ENCODE peak calls at places on chromosomes 3 and 15, in five cellular contexts. One of them, this sample, is unnamed.

GRCh38 chr15:40461958-40462357 is 8.8 kb upstream of the CHST14 start:
- DNase-seq in HL-60: no peak
- DNase-seq in aorta: peak
- DNase-seq in transverse colon: no peak
- DNase-seq in kidney epithelial cell: no peak
- DNase-seq in this sample: no peak

GRCh38 chr3:146050700-146051099 is 110.3 kb downstream of the PLOD2 start:
- DNase-seq in aorta: no peak
- DNase-seq in HL-60: no peak
- DNase-seq in kidney epithelial cell: no peak
- DNase-seq in transverse colon: no peak
- DNase-seq in this sample: no peak

GRCh38 chr3:76442374-76442915 is 597.5 kb upstream of the ROBO2 start:
- DNase-seq in transverse colon: no peak
- DNase-seq in aorta: no peak
- DNase-seq in kidney epithelial cell: no peak
- DNase-seq in HL-60: no peak
- DNase-seq in this sample: no peak

GRCh38 chr3:87367752-87368151 is 91.4 kb upstream of the POU1F1 start:
- DNase-seq in transverse colon: no peak
- DNase-seq in HL-60: no peak
- DNase-seq in kidney epithelial cell: no peak
- DNase-seq in aorta: no peak
- DNase-seq in this sample: no peak

GRCh38 chr3:53544357-53544756 is 49.9 kb downstream of the CACNA1D start:
- DNase-seq in aorta: no peak
- DNase-seq in HL-60: no peak
- DNase-seq in transverse colon: no peak
- DNase-seq in kidney epithelial cell: no peak
- DNase-seq in this sample: no peak

GRCh38 chr3:178445139-178445538 is 91.1 kb upstream of the KCNMB2 start:
- DNase-seq in kidney epithelial cell: no peak
- DNase-seq in HL-60: no peak
- DNase-seq in aorta: no peak
- DNase-seq in transverse colon: no peak
- DNase-seq in this sample: no peak

GRCh38 chr3:13072239-13073041 is 789 bp downstream of the IQSEC1 start:
- DNase-seq in HL-60: no peak
- DNase-seq in aorta: peak
- DNase-seq in transverse colon: peak
- DNase-seq in kidney epithelial cell: no peak
- DNase-seq in this sample: no peak

GRCh38 chr3:45223889-45224730 is 2.0 kb downstream of the TMEM158 start:
- DNase-seq in HL-60: no peak
- DNase-seq in transverse colon: no peak
- DNase-seq in aorta: no peak
- DNase-seq in kidney epithelial cell: no peak
- DNase-seq in this sample: no peak

GRCh38 chr15:51024735-51025453 is 69.8 kb downstream of the TNFAIP8L3 start:
- DNase-seq in kidney epithelial cell: no peak
- DNase-seq in HL-60: no peak
- DNase-seq in aorta: no peak
- DNase-seq in transverse colon: no peak
- DNase-seq in this sample: no peak

GRCh38 chr3:64561503-64561810 is 126.3 kb downstream of the ADAMTS9 start:
- DNase-seq in transverse colon: no peak
- DNase-seq in HL-60: no peak
- DNase-seq in aorta: no peak
- DNase-seq in kidney epithelial cell: no peak
- DNase-seq in this sample: no peak

DNA sequence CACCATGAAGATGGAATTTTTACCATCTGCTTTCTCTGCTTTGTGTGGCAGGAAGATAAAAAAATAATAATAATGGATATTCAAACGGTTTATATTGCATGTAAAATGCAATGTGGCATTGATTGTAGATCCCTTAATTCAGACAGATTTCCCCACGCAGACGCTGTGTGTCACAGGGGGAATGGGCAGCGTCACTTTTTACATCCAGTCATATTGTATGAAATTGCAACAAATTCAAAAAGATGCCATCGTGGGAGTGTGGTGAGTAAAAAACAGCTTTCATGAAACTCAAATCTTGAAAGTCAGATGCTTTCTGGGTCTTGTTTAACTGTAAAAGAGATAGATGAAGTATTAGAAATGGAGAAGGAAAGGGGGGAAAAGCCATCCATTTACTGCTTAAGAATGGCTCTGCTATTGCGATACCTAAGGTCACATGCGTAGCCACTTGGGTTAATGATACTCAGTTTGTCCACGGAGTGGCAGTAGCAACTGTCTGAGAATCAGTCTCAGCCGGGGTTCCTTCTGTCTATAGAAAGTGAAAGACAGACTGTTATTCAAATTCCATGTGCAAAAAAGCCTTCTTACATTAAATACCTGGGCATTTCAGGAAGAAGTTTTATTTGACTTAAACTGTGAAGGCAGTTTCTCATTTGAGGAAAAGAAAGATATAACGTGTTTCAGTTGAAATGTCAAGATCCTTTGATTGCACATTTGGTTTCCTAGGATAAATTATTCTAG is 28.5 kb downstream of the BTD start:
- DNase-seq in kidney epithelial cell: peak
- DNase-seq in transverse colon: peak
- DNase-seq in HL-60: peak
- DNase-seq in aorta: no peak
- DNase-seq in this sample: no peak
- H3K4me3 ChIP-seq in kidney epithelial cell: no peak
- H3K4me3 ChIP-seq in transverse colon: no peak
- H3K4me3 ChIP-seq in HL-60: no peak
- H3K4me3 ChIP-seq in aorta: peak
- H3K4me3 ChIP-seq in this sample: peak

GRCh38 chr3:2133191-2133590 is 34.5 kb downstream of the CNTN4 start:
- DNase-seq in aorta: no peak
- DNase-seq in HL-60: no peak
- DNase-seq in kidney epithelial cell: no peak
- DNase-seq in transverse colon: no peak
- DNase-seq in this sample: no peak

DNA sequence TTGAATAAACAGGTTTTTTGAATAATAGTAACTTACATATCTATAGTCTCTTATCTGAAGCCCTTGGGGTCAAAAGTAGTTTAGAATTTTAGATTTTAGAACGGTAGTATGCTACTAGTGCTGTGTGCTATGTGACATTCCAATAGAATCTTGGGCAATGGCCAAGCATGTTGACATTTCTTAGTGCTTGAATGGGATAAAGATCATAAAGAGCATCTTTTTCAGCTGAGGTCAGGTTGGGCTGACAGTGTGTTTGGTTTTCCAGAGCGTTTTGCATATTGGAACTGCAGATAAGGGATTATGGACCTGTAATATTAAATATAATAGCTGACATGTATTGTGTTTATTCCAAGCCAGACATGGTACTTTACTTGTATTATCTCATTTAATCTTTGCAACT is 32.1 kb downstream of the CNTN4 start:
- DNase-seq in kidney epithelial cell: no peak
- DNase-seq in HL-60: no peak
- DNase-seq in aorta: no peak
- DNase-seq in transverse colon: no peak
- DNase-seq in this sample: no peak
- H3K4me3 ChIP-seq in kidney epithelial cell: no peak
- H3K4me3 ChIP-seq in HL-60: no peak
- H3K4me3 ChIP-seq in aorta: no peak
- H3K4me3 ChIP-seq in transverse colon: no peak
- H3K4me3 ChIP-seq in this sample: no peak

DNA sequence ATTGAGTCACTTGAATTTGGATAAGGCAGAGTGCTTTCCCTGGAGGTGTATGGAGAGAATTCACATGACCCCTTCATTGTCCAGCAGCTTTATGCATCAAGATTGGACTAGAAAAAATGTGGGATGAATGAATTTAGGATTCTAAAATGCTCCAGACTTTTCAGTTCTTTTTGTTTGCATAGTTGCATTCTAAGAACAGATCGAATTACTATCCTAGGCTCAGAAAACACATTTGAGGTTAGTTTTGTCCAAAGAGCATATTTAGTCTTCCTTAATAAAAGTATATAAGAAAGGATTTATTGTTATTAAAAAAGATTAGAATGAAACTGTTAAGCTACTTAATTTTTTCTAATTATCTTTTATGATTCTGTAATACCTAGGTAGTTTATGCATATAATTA is 127.4 kb downstream of the UBE2E2 start:
- DNase-seq in aorta: no peak
- DNase-seq in kidney epithelial cell: no peak
- DNase-seq in HL-60: no peak
- DNase-seq in transverse colon: no peak
- DNase-seq in this sample: no peak
- H3K4me3 ChIP-seq in aorta: no peak
- H3K4me3 ChIP-seq in kidney epithelial cell: no peak
- H3K4me3 ChIP-seq in HL-60: no peak
- H3K4me3 ChIP-seq in transverse colon: no peak
- H3K4me3 ChIP-seq in this sample: no peak

GRCh38 chr3:157086053-157086761 is 73.7 kb downstream of the CCNL1 start:
- DNase-seq in transverse colon: no peak
- DNase-seq in aorta: peak
- DNase-seq in HL-60: no peak
- DNase-seq in kidney epithelial cell: no peak
- DNase-seq in this sample: no peak
- H3K4me3 ChIP-seq in transverse colon: no peak
- H3K4me3 ChIP-seq in aorta: no peak
- H3K4me3 ChIP-seq in HL-60: no peak
- H3K4me3 ChIP-seq in kidney epithelial cell: no peak
- H3K4me3 ChIP-seq in this sample: no peak

GRCh38 chr15:96328101-96328958 is 2.2 kb upstream of the NR2F2 start:
- DNase-seq in aorta: no peak
- DNase-seq in HL-60: no peak
- DNase-seq in kidney epithelial cell: no peak
- DNase-seq in transverse colon: no peak
- DNase-seq in this sample: no peak

GRCh38 chr15:96330064-96330449 is 443 bp upstream of the NR2F2 start:
- DNase-seq in kidney epithelial cell: no peak
- DNase-seq in aorta: peak
- DNase-seq in transverse colon: peak
- DNase-seq in HL-60: peak
- DNase-seq in this sample: no peak

GRCh38 chr15:96330450-96331140 is at the start of gene NR2F2:
- DNase-seq in transverse colon: peak
- DNase-seq in aorta: peak
- DNase-seq in kidney epithelial cell: peak
- DNase-seq in HL-60: peak
- DNase-seq in this sample: peak

GRCh38 chr15:96331141-96331941 is 841 bp downstream of the NR2F2 start:
- DNase-seq in HL-60: peak
- DNase-seq in transverse colon: no peak
- DNase-seq in kidney epithelial cell: no peak
- DNase-seq in aorta: peak
- DNase-seq in this sample: no peak

GRCh38 chr15:96329403-96329981 is 1.0 kb upstream of the NR2F2 start:
- DNase-seq in HL-60: no peak
- DNase-seq in kidney epithelial cell: no peak
- DNase-seq in aorta: no peak
- DNase-seq in transverse colon: no peak
- DNase-seq in this sample: no peak
- H3K4me3 ChIP-seq in HL-60: peak
- H3K4me3 ChIP-seq in kidney epithelial cell: peak
- H3K4me3 ChIP-seq in aorta: peak
- H3K4me3 ChIP-seq in transverse colon: peak
- H3K4me3 ChIP-seq in this sample: peak

GRCh38 chr3:22372292-22372949 is 621.4 kb upstream of the ZNF385D start:
- DNase-seq in transverse colon: no peak
- DNase-seq in kidney epithelial cell: no peak
- DNase-seq in aorta: peak
- DNase-seq in HL-60: no peak
- DNase-seq in this sample: no peak
- H3K4me3 ChIP-seq in transverse colon: no peak
- H3K4me3 ChIP-seq in kidney epithelial cell: peak
- H3K4me3 ChIP-seq in aorta: no peak
- H3K4me3 ChIP-seq in HL-60: no peak
- H3K4me3 ChIP-seq in this sample: no peak

DNA sequence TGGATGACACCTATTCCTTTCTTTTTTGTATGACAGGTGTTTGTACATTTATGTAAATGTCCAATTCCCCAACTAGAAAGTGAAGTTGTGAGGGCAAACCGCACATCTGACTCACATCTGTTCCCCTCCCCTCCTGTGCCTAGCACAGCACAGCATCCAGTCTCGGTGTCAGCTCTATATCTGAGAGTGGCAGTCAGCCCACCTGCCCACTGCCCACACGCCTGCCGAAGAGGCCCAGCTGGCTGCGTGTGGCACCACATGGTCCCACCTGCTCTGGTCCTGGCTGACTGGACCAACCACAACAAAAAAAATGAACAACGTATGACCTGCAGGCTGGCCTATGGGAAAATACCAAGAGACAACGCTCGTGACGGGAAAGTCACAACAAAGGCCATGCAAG is 62.8 kb downstream of the XXYLT1 start:
- DNase-seq in HL-60: no peak
- DNase-seq in aorta: no peak
- DNase-seq in kidney epithelial cell: no peak
- DNase-seq in transverse colon: peak
- DNase-seq in this sample: no peak
- H3K4me3 ChIP-seq in HL-60: no peak
- H3K4me3 ChIP-seq in aorta: no peak
- H3K4me3 ChIP-seq in kidney epithelial cell: no peak
- H3K4me3 ChIP-seq in transverse colon: no peak
- H3K4me3 ChIP-seq in this sample: no peak

DNA sequence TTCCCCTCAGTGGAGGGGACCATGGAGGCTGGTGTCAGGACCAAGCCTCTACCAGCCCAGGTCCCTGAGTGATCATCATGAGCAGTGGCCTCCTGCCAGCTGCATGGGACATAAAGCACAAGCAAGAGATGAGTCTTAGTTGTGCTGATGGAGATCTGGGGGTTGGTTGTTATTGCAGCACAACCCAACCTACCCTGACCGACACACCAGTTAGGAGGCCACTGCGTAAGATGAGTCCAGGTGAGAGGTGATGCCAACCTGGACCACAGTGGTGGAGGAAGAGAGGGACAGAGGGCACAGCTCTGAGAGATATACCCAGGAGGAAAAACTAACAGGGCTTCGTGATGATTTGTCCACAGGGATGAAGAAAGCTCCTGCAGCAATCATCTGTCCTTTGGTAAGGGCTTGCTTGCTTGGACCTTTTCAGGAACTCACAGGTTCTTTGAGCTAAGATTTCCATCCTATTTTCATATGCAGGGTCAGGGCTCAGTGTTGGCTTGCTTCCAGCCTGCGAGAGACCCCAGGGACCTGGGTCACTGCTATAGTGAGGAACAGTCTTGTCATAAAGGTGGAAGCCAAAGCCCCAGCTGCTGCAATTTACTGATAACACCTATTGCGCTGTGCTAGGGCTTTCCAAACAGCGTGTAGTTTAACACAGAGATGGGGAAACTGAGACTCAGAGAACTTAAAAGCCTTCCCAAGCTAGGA is 8.1 kb downstream of the RASGRF1 start:
- DNase-seq in HL-60: no peak
- DNase-seq in transverse colon: no peak
- DNase-seq in aorta: peak
- DNase-seq in kidney epithelial cell: no peak
- DNase-seq in this sample: no peak
- H3K4me3 ChIP-seq in HL-60: no peak
- H3K4me3 ChIP-seq in transverse colon: no peak
- H3K4me3 ChIP-seq in aorta: no peak
- H3K4me3 ChIP-seq in kidney epithelial cell: no peak
- H3K4me3 ChIP-seq in this sample: no peak